ENCODE peak calls at places on chromosomes 7 and 10, in six cellular contexts. T is HL-60; W is activated T-cell treated with anti-CD3 and anti-CD28 coated beads, Interleukin-2, amount 50 U/mL, for 72 hours; H is AG10803; J is C1 segment of cervical spinal cord; D is effector CD4-positive, alpha-beta T cell. F is an unnamed sample.

GRCh38 chr7:158238616-158239289 is 348.9 kb downstream of the PTPRN2 start:
- DNase-seq in T (no peak), W (no peak), H (no peak), J (no peak), D (no peak), F (no peak)

GRCh38 chr10:6520138-6520537 is 59.9 kb downstream of the PRKCQ start:
- DNase-seq in T (no peak), W (no peak), H (no peak), J (no peak), D (no peak), F (no peak)

GRCh38 chr7:24192053-24192452 is 91.9 kb upstream of the NPY start:
- DNase-seq in T (no peak), W (no peak), H (peak), J (no peak), D (no peak), F (no peak)

GRCh38 chr10:93752761-93753160 is 5.0 kb upstream of the LGI1 start:
- DNase-seq in T (no peak), W (no peak), H (peak), J (no peak), D (no peak), F (peak)

GRCh38 chr10:60298408-60299389 is 91.0 kb downstream of the ANK3 start:
- DNase-seq in T (no peak), W (no peak), H (no peak), J (no peak), D (no peak), F (no peak)

GRCh38 chr7:2862831-2863361 is 18.8 kb upstream of the GNA12 start:
- DNase-seq in T (peak), W (peak), H (no peak), J (no peak), D (peak), F (no peak)

GRCh38 chr7:75776295-75776971 is 4.4 kb upstream of the CCL26 start:
- DNase-seq in T (peak), W (peak), H (peak), J (no peak), D (no peak), F (peak)

GRCh38 chr7:39088730-39089129 is 111.0 kb downstream of the POU6F2 start:
- DNase-seq in T (no peak), W (no peak), H (no peak), J (no peak), D (no peak), F (no peak)

GRCh38 chr7:106050002-106050742 is 61.9 kb downstream of the SYPL1 start:
- DNase-seq in T (no peak), W (no peak), H (peak), J (no peak), D (no peak), F (peak)

GRCh38 chr10:123642293-123642692 is 23.9 kb upstream of the GPR26 start:
- DNase-seq in T (no peak), W (no peak), H (peak), J (no peak), D (no peak), F (no peak)

GRCh38 chr7:51318886-51319579 is 2.4 kb upstream of the COBL start:
- DNase-seq in T (no peak), W (no peak), H (no peak), J (no peak), D (no peak), F (no peak)

GRCh38 chr7:10707519-10707918 is 266.2 kb upstream of the PHF14 start:
- DNase-seq in T (no peak), W (no peak), H (no peak), J (no peak), D (no peak), F (no peak)

GRCh38 chr10:86287966-86288579 is 78.5 kb downstream of the GRID1 start:
- DNase-seq in T (no peak), W (no peak), H (no peak), J (no peak), D (no peak), F (no peak)

GRCh38 chr10:51892965-51893658 is 193.7 kb upstream of the CSTF2T start:
- DNase-seq in T (no peak), W (peak), H (no peak), J (no peak), D (no peak), F (no peak)

GRCh38 chr7:44383566-44383965 is 58.2 kb upstream of the CAMK2B start:
- DNase-seq in T (no peak), W (no peak), H (peak), J (no peak), D (no peak), F (peak)

GRCh38 chr10:60733189-60733815 is 45.0 kb upstream of the CDK1 start:
- DNase-seq in T (no peak), W (peak), H (no peak), J (peak), D (peak), F (peak)

GRCh38 chr10:46544989-46545791 is 11.3 kb downstream of the GPRIN2 start:
- DNase-seq in T (no peak), W (no peak), H (peak), J (no peak), D (no peak), F (peak)